ENCODE peak calls at places on chromosome 9, in ten cellular contexts. M is HAP-1; C is stimulated activated CD8-positive, alpha-beta memory T cell treated with anti-CD3 and anti-CD28 coated beads, Interleukin-4, amount 100 ng/mL, for 1 hour; E is activated gamma-delta T cell treated with Interleukin-2 at 50 U/mL for 16 hours; Y is stomach; F is epithelial cell of esophagus; G is mesenteric fat pad; P is lower leg skin; J is central memory CD4-positive, alpha-beta T cell; B is neural crest cell. D is an unnamed sample.

GRCh38 chr9:82563094-82563493 is 499.8 kb downstream of the RASEF start:
- DNase-seq in F (no peak), P (no peak), B (no peak), Y (no peak), C (no peak), M (no peak), G (no peak), E (no peak), J (no peak), D (no peak)

GRCh38 chr9:113350937-113351336 is 1.6 kb downstream of the BSPRY start:
- DNase-seq in P (no peak), G (no peak), B (no peak), E (no peak), Y (no peak), J (peak; percentile 13), F (no peak), M (no peak), C (no peak), D (no peak)

GRCh38 chr9:121222524-121223171 is 21.0 kb upstream of the RAB14 start:
- DNase-seq in J (no peak), Y (no peak), P (no peak), B (no peak), G (no peak), F (peak; percentile 66), E (no peak), M (peak; percentile 58), C (no peak), D (no peak)

GRCh38 chr9:31715250-31715649 is 669.2 kb upstream of the ACO1 start:
- DNase-seq in C (no peak), B (no peak), P (no peak), F (peak; percentile 4), J (no peak), G (no peak), M (no peak), E (no peak), Y (peak; percentile 63), D (no peak)

GRCh38 chr9:26331223-26331622 is 561.4 kb downstream of the CAAP1 start:
- DNase-seq in P (no peak), E (no peak), C (no peak), Y (no peak), B (no peak), F (no peak), J (no peak), M (no peak), G (no peak), D (no peak)

GRCh38 chr9:114805670-114806551 is at the start of gene TNFSF15:
- DNase-seq in M (no peak), B (no peak), F (peak; percentile 85), G (no peak), Y (peak; percentile 71), J (no peak), E (no peak), P (no peak), C (no peak), D (no peak)

GRCh38 chr9:131237931-131238401 is 38.3 kb downstream of the FAM78A start:
- DNase-seq in G (no peak), J (peak; percentile 83), F (peak; percentile 60), P (no peak), C (peak; percentile 59), E (peak; percentile 83), B (peak; percentile 31), M (peak; percentile 60), Y (peak; percentile 80), D (peak; percentile 70)

GRCh38 chr9:34823778-34824177 is 113.8 kb upstream of the CCL21 start:
- DNase-seq in P (no peak), E (no peak), B (no peak), Y (no peak), J (no peak), G (no peak), F (peak; percentile 49), M (no peak), C (no peak), D (no peak)

D was measured in T-helper 17 cell.